ENCODE peak calls at places on chromosomes 1 and 21, in seven cellular contexts. M, J, N, Z, I, C and O are unnamed samples.

GRCh38 chr1:77282187-77282865 is 507 bp downstream of the AK5 start:
- DNase-seq in M (peak), N (no peak), C (peak), Z (peak), I (no peak), J (peak), O (peak)

GRCh38 chr1:22790232-22791008 is 79.8 kb downstream of the EPHB2 start:
- DNase-seq in J (no peak), I (peak), N (no peak), M (no peak), C (no peak), Z (peak), O (no peak)

GRCh38 chr21:32426592-32427051 is 14.1 kb downstream of the EVA1C start:
- DNase-seq in N (peak), M (peak), J (no peak), Z (no peak), I (no peak), C (no peak), O (no peak)

GRCh38 chr1:17248781-17249180 is at the start of gene PADI3:
- DNase-seq in I (no peak), J (no peak), Z (no peak), N (no peak), M (no peak), C (no peak), O (no peak)

GRCh38 chr1:47986741-47987140 is 10.4 kb downstream of the TRABD2B start:
- DNase-seq in Z (no peak), I (peak), N (peak), J (no peak), M (no peak), C (peak), O (no peak)

GRCh38 chr1:245537992-245538391 is 383.2 kb downstream of the KIF26B start:
- DNase-seq in I (no peak), J (no peak), C (no peak), M (peak), N (peak), Z (no peak), O (no peak)

GRCh38 chr1:162846256-162847212 is 14.4 kb downstream of the CCDC190 start:
- DNase-seq in M (peak), Z (peak), I (no peak), J (no peak), N (no peak), C (no peak), O (no peak)

GRCh38 chr1:109530457-109531204 is 9.0 kb upstream of the GPR61 start:
- DNase-seq in C (no peak), J (no peak), M (no peak), Z (no peak), N (no peak), I (no peak), O (no peak)

GRCh38 chr1:102588536-102588935 is 519.8 kb downstream of the COL11A1 start:
- DNase-seq in C (no peak), I (peak), J (no peak), M (peak), N (no peak), Z (peak), O (no peak)

GRCh38 chr1:82721702-82722101 is 921.0 kb downstream of the ADGRL2 start:
- DNase-seq in Z (no peak), N (no peak), M (no peak), C (no peak), J (no peak), I (no peak), O (no peak)

GRCh38 chr1:27521336-27522147 is 31.6 kb upstream of the WASF2 start:
- DNase-seq in Z (no peak), J (peak), N (no peak), C (peak), M (no peak), I (peak), O (peak)

GRCh38 chr1:30889506-30889905 is 19.1 kb downstream of the SDC3 start:
- DNase-seq in J (no peak), I (no peak), N (peak), C (no peak), Z (no peak), M (no peak), O (no peak)

GRCh38 chr1:79592707-79593106 is 586.2 kb upstream of the ADGRL4 start:
- DNase-seq in N (no peak), M (no peak), J (no peak), C (no peak), I (no peak), Z (no peak), O (no peak)

GRCh38 chr1:25651036-25651640 is 34.5 kb downstream of the MAN1C1 start:
- DNase-seq in J (no peak), M (no peak), N (no peak), C (no peak), I (no peak), Z (no peak), O (no peak)

GRCh38 chr1:121516279-121516967 is 331.6 kb downstream of the SRGAP2C start:
- DNase-seq in M (no peak), Z (no peak), I (peak), J (no peak), N (no peak), C (no peak), O (no peak)

GRCh38 chr1:231748744-231749143 is 122.2 kb downstream of the DISC1 start:
- DNase-seq in N (peak), I (peak), M (no peak), J (no peak), C (no peak), Z (peak), O (no peak)

GRCh38 chr1:195899762-195900352 is 708.4 kb downstream of the KCNT2 start:
- DNase-seq in C (no peak), Z (peak), I (no peak), M (peak), N (peak), J (no peak), O (no peak)

GRCh38 chr1:2388004-2388913 is 3.1 kb downstream of the MORN1 start:
- DNase-seq in I (peak), N (no peak), M (no peak), Z (no peak), C (peak), J (peak), O (no peak)

GRCh38 chr1:228393268-228393699 is 13.4 kb downstream of the TRIM11 start:
- DNase-seq in J (peak), I (peak), N (peak), M (peak), C (peak), Z (peak), O (no peak)

GRCh38 chr1:6770727-6771567 is 14.3 kb upstream of the CAMTA1 start:
- DNase-seq in J (no peak), N (peak), C (peak), M (peak), I (no peak), Z (peak), O (no peak)

GRCh38 chr1:107820797-107821196 is 144.2 kb downstream of the VAV3 start:
- DNase-seq in I (no peak), M (no peak), J (no peak), C (no peak), Z (peak), N (no peak), O (no peak)